ENCODE peak calls at places on chromosomes 1 and 21, in six cellular contexts. S is occipital lobe, Q is heart left ventricle, I is NCI-H1092, G is nucleus accumbens, F is hippocampal formation. L is an unnamed sample.

GRCh38 chr1:211356723-211357418 is 30.2 kb downstream of the TRAF5 start:
- DNase-seq in F (no peak), I (no peak), S (peak), Q (no peak), G (no peak), L (no peak)

GRCh38 chr21:45860493-45861155 is 120.9 kb upstream of the COL6A1 start:
- DNase-seq in Q (no peak), S (no peak), F (no peak), I (no peak), G (no peak), L (no peak)

GRCh38 chr21:38319781-38320180 is 63.0 kb downstream of the KCNJ15 start:
- DNase-seq in I (no peak), S (no peak), Q (no peak), F (no peak), G (no peak), L (no peak)

GRCh38 chr1:3283849-3284248 is 170.6 kb upstream of the ARHGEF16 start:
- DNase-seq in I (no peak), F (peak), S (no peak), G (peak), Q (peak), L (peak)

GRCh38 chr1:203166192-203166940 is 9.3 kb downstream of the MYBPH start:
- DNase-seq in S (no peak), I (no peak), G (no peak), F (no peak), Q (no peak), L (no peak)

GRCh38 chr1:47629201-47629600 is 191.4 kb downstream of the FOXD2 start:
- DNase-seq in I (no peak), S (no peak), G (no peak), Q (no peak), F (no peak), L (no peak)

GRCh38 chr1:109687641-109688499 is at the start of gene GSTM1:
- DNase-seq in F (peak), G (peak), Q (no peak), I (no peak), S (no peak), L (no peak)

GRCh38 chr1:112956503-112957132 is 622 bp upstream of the SLC16A1 start:
- DNase-seq in I (no peak), F (no peak), Q (no peak), S (peak), G (no peak), L (peak)

GRCh38 chr1:1529321-1529720 is 11.1 kb downstream of the TMEM240 start:
- DNase-seq in S (no peak), I (no peak), G (no peak), F (no peak), Q (no peak), L (no peak)

GRCh38 chr1:218344814-218345672 is at the start of gene TGFB2:
- DNase-seq in F (peak), I (peak), S (peak), Q (peak), G (peak), L (peak)

L was measured in hypothalamus.